ENCODE peak calls at places on chromosomes 12 and 14, in eight cellular contexts. Z, P, Q, N, S, J, R and E are unnamed samples. For H3K27me3, H3K36me3 and H3K4me1, the result is how much of the 10 kb centered on the place peaks cover.

GRCh38 chr12:64681200-64682052 is 71.1 kb downstream of the RASSF3 start:
- DNase-seq in Z (peak), P (peak), Q (no peak), N (no peak), S (no peak), J (no peak), R (no peak), E (no peak)

GRCh38 chr12:1474059-1474537 is 120.3 kb downstream of the FBXL14 start:
- DNase-seq in Z (no peak), P (no peak), Q (peak), N (no peak), S (no peak), J (no peak), R (no peak), E (peak)

GRCh38 chr14:62691613-62692489 is 353.4 kb downstream of the KCNH5 start:
- DNase-seq in Z (no peak), P (peak), Q (peak), N (no peak), S (peak), J (peak), R (no peak), E (peak)

GRCh38 chr14:32073537-32074189 is 3.4 kb upstream of the ARHGAP5 start:
- DNase-seq in Z (peak), P (peak), Q (peak), N (no peak), S (peak), J (peak), R (no peak), E (peak)

GRCh38 chr12:27446436-27446835 is at the start of gene SMCO2:
- DNase-seq in Z (no peak), P (no peak), Q (no peak), N (no peak), S (no peak), J (no peak), R (no peak), E (no peak)

GRCh38 chr12:118397693-118398440 is 21.5 kb downstream of the SUDS3 start:
- DNase-seq in Z (no peak), P (no peak), Q (no peak), N (no peak), S (no peak), J (no peak), R (no peak), E (no peak)

GRCh38 chr12:90199008-90199407 is 490.4 kb upstream of the ATP2B1 start:
- DNase-seq in Z (no peak), P (no peak), Q (no peak), N (no peak), S (no peak), J (no peak), R (no peak), E (no peak)

GRCh38 chr12:118164798-118165486 is 29.0 kb downstream of the PEBP1 start:
- DNase-seq in Z (no peak), P (no peak), Q (no peak), N (no peak), S (no peak), J (no peak), R (no peak), E (peak)

GRCh38 chr12:104596876-104597833 is 140.4 kb downstream of the CHST11 start:
- DNase-seq in Z (no peak), P (no peak), Q (peak), N (no peak), S (no peak), J (no peak), R (no peak), E (peak)

GRCh38 chr14:20434701-20435453 is 1.1 kb downstream of the KLHL33 start:
- DNase-seq in Z (no peak), P (peak), Q (peak), N (no peak), S (no peak), J (no peak), R (peak), E (no peak)

GRCh38 chr12:109991586-109991985 is 4.6 kb downstream of the GIT2 start:
- DNase-seq in Z (no peak), P (no peak), Q (no peak), N (no peak), S (no peak), J (no peak), R (no peak), E (no peak)

GRCh38 chr14:76564471-76565119 is 188.7 kb downstream of the ESRRB start:
- DNase-seq in Z (no peak), P (no peak), Q (no peak), N (no peak), S (no peak), J (no peak), R (peak), E (no peak)

GRCh38 chr12:33724867-33725266 is 285.2 kb upstream of the SYT10 start:
- DNase-seq in Z (no peak), P (no peak), Q (no peak), N (no peak), S (no peak), J (no peak), R (no peak), E (no peak)

GRCh38 chr12:74415633-74416032 is 122.0 kb upstream of the ATXN7L3B start:
- DNase-seq in Z (no peak), P (no peak), Q (peak), N (no peak), S (no peak), J (no peak), R (no peak), E (peak)

GRCh38 chr14:32307881-32308582 is 21.1 kb upstream of the AKAP6 start:
- DNase-seq in Z (no peak), P (no peak), Q (no peak), N (no peak), S (peak), J (peak), R (no peak), E (no peak)

GRCh38 chr12:108907861-108908302 is 28.0 kb downstream of the DAO start:
- DNase-seq in Z (no peak), P (no peak), Q (peak), N (no peak), S (no peak), J (no peak), R (no peak), E (peak)

GRCh38 chr12:88419794-88420193 is 160.5 kb downstream of the KITLG start:
- DNase-seq in Z (no peak), P (no peak), Q (peak), N (no peak), S (no peak), J (peak), R (no peak), E (peak)

GRCh38 chr14:92613008-92613658 is 99.6 kb downstream of the RIN3 start:
- DNase-seq in Z (peak), P (no peak), Q (peak), N (peak), S (no peak), J (no peak), R (no peak), E (peak)

GRCh38 chr12:21248679-21249078 is 86.0 kb downstream of the SLCO1A2 start:
- DNase-seq in Z (no peak), P (no peak), Q (peak), N (no peak), S (no peak), J (no peak), R (no peak), E (peak)

GRCh38 chr14:26934151-26934550 is 336.3 kb upstream of the NOVA1 start:
- DNase-seq in Z (no peak), P (no peak), Q (no peak), N (no peak), S (no peak), J (no peak), R (no peak), E (no peak)

GRCh38 chr14:26926585-26926984 is 328.8 kb upstream of the NOVA1 start:
- DNase-seq in Z (no peak), P (no peak), Q (no peak), N (no peak), S (no peak), J (no peak), R (no peak), E (no peak)

GRCh38 chr14:26925876-26926584 is 328.2 kb upstream of the NOVA1 start:
- DNase-seq in Z (no peak), P (no peak), Q (peak), N (peak), S (no peak), J (no peak), R (no peak), E (no peak)

GRCh38 chr14:26935733-26936132 is 337.9 kb upstream of the NOVA1 start:
- DNase-seq in Z (no peak), P (no peak), Q (no peak), N (no peak), S (no peak), J (no peak), R (no peak), E (no peak)

GRCh38 chr14:26930576-26930975 is 332.7 kb upstream of the NOVA1 start:
- DNase-seq in Z (no peak), P (no peak), Q (no peak), N (no peak), S (no peak), J (no peak), R (no peak), E (no peak)
- H3K27me3 ChIP-seq in Z (under half), P (under half), Q (under half), N (under half), S (under half), J (under half), R (under half), E (under half)

GRCh38 chr12:131789638-131790037 is 38.6 kb upstream of the MMP17 start:
- DNase-seq in Z (no peak), P (no peak), Q (no peak), N (no peak), S (no peak), J (no peak), R (no peak), E (no peak)
- H3K36me3 ChIP-seq in Z (under half), P (under half), Q (under half), N (half or more), S (under half), J (half or more), R (under half), E (half or more)

DNA sequence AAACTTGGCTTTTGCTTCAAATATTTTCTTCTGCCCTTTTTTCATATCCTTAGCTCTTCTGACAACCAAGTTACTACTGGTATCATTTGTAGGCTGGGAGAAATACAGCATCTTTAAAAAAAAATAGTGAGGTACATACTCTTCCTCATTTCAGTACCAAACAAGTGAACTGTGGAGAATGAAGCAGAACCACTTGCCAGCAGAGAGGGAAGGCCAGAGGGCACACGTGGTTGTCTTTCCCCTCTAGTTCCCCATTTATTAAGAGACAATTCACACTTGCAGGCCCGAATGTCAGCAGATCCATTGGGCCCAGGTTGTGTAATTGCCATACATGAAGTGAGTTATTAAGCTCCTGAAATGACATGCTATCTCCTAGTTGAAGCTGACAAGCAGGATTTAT is 3.2 kb downstream of the SUSD6 start:
- DNase-seq in Z (no peak), P (no peak), Q (no peak), N (peak), S (no peak), J (no peak), R (no peak), E (no peak)
- H3K4me1 ChIP-seq in Z (half or more), P (under half), Q (under half), N (half or more), S (under half), J (half or more), R (half or more), E (half or more)

DNA sequence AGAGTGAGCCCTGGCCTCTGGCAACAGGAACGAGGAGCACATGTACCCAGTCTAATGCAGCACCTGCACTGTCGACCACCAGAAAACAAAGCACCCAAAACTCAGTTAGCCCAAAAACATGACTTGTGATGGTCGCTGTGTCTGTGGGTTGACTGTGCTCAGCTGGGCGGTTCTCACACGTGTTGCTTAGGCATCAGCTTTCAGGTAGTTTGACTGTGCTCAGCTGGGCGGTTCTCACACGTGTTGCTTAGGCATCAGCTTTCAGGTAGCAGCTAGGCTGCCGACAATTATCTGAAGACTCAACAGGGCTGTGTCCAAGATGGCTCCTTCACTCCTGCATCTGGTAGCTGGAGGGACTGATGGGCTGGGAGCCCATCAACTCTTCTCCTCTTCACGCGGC is 1.2 kb upstream of the LRCOL1 start:
- DNase-seq in Z (no peak), P (no peak), Q (no peak), N (no peak), S (no peak), J (no peak), R (no peak), E (no peak)
- H3K27me3 ChIP-seq in Z (under half), P (under half), Q (under half), N (under half), S (under half), J (half or more), R (under half), E (half or more)

DNA sequence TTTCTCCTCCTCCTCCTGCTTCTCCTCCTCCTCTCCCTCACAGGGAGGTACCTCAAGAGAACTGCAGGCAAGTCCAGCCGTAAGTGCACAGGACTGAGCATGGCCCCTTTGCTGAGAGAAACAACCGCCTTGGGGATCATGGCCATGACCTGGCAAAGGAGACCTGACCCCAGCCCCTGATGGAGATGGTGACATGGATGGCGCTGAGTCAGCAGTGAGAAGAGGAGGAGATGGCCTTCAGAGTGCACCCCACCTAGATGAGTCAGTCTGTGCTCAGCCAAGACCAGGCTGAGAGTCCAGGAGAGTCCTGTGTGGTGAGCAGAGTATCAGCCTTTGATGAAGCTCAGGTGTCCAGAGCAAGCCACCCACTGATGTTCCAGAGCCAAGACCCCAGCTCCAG is 36.4 kb downstream of the MEG3 start:
- DNase-seq in Z (no peak), P (peak), Q (peak), N (peak), S (no peak), J (no peak), R (no peak), E (no peak)
- H3K36me3 ChIP-seq in Z (under half), P (under half), Q (under half), N (under half), S (under half), J (under half), R (under half), E (under half)

GRCh38 chr12:130017571-130018449 is 114.0 kb upstream of the TMEM132D start:
- DNase-seq in Z (no peak), P (no peak), Q (peak), N (no peak), S (no peak), J (no peak), R (peak), E (no peak)
- H3K4me1 ChIP-seq in Z (under half), P (under half), Q (under half), N (under half), S (under half), J (under half), R (under half), E (under half)

GRCh38 chr12:6526766-6527525 is 7.4 kb upstream of the GAPDH start:
- DNase-seq in Z (no peak), P (no peak), Q (no peak), N (no peak), S (no peak), J (no peak), R (no peak), E (no peak)

GRCh38 chr12:6530576-6531260 is 3.6 kb upstream of the GAPDH start:
- DNase-seq in Z (no peak), P (no peak), Q (no peak), N (no peak), S (no peak), J (no peak), R (no peak), E (no peak)

GRCh38 chr12:6527711-6528110 is 6.6 kb upstream of the GAPDH start:
- DNase-seq in Z (no peak), P (no peak), Q (no peak), N (no peak), S (no peak), J (no peak), R (no peak), E (no peak)

GRCh38 chr12:6528539-6529235 is 5.6 kb upstream of the GAPDH start:
- DNase-seq in Z (no peak), P (no peak), Q (no peak), N (no peak), S (no peak), J (no peak), R (no peak), E (no peak)

GRCh38 chr12:6529291-6529737 is 5.0 kb upstream of the GAPDH start:
- DNase-seq in Z (no peak), P (no peak), Q (no peak), N (no peak), S (no peak), J (no peak), R (no peak), E (no peak)
- H3K27me3 ChIP-seq in Z (under half), P (under half), Q (under half), N (under half), S (under half), J (under half), R (under half), E (under half)